ENCODE peak calls at places on chromosomes 5 and 9, in six cellular contexts. One of them, this sample, is unnamed.

GRCh38 chr5:150134198-150134588 is 21.5 kb downstream of the PDGFRB start:
- DNase-seq in colonic mucosa: no peak
- DNase-seq in kidney tubule cell: no peak
- DNase-seq in A673: no peak
- DNase-seq in HTR-8/SVneo: no peak
- DNase-seq in HS-27A: no peak
- DNase-seq in this sample: no peak

GRCh38 chr5:143636951-143637528 is 174.9 kb upstream of the HMHB1 start:
- DNase-seq in HTR-8/SVneo: no peak
- DNase-seq in HS-27A: no peak
- DNase-seq in kidney tubule cell: no peak
- DNase-seq in A673: no peak
- DNase-seq in colonic mucosa: no peak
- DNase-seq in this sample: no peak

GRCh38 chr9:112925058-112925641 is 34.5 kb upstream of the SLC46A2 start:
- DNase-seq in colonic mucosa: no peak
- DNase-seq in A673: peak; percentile 60
- DNase-seq in HS-27A: peak; percentile 22
- DNase-seq in HTR-8/SVneo: peak; percentile 27
- DNase-seq in kidney tubule cell: peak; percentile 35
- DNase-seq in this sample: no peak

GRCh38 chr5:83900307-83900706 is 179.7 kb upstream of the HAPLN1 start:
- DNase-seq in colonic mucosa: no peak
- DNase-seq in HS-27A: no peak
- DNase-seq in kidney tubule cell: no peak
- DNase-seq in HTR-8/SVneo: no peak
- DNase-seq in A673: no peak
- DNase-seq in this sample: no peak

GRCh38 chr5:96714450-96714849 is 52.3 kb downstream of the CAST start:
- DNase-seq in HS-27A: no peak
- DNase-seq in HTR-8/SVneo: no peak
- DNase-seq in kidney tubule cell: peak; percentile 31
- DNase-seq in A673: no peak
- DNase-seq in colonic mucosa: no peak
- DNase-seq in this sample: no peak

GRCh38 chr5:1175015-1175414 is 26.4 kb upstream of the SLC6A19 start:
- DNase-seq in kidney tubule cell: no peak
- DNase-seq in colonic mucosa: no peak
- DNase-seq in HTR-8/SVneo: no peak
- DNase-seq in HS-27A: no peak
- DNase-seq in A673: no peak
- DNase-seq in this sample: no peak

GRCh38 chr5:143986567-143987242 is 174.7 kb downstream of the HMHB1 start:
- DNase-seq in colonic mucosa: no peak
- DNase-seq in kidney tubule cell: peak; percentile 64
- DNase-seq in HTR-8/SVneo: no peak
- DNase-seq in A673: peak; percentile 32
- DNase-seq in HS-27A: peak; percentile 41
- DNase-seq in this sample: no peak

GRCh38 chr5:1502046-1502736 is 21.6 kb downstream of the LPCAT1 start:
- DNase-seq in colonic mucosa: peak; percentile 35
- DNase-seq in HS-27A: no peak
- DNase-seq in A673: peak; percentile 60
- DNase-seq in kidney tubule cell: no peak
- DNase-seq in HTR-8/SVneo: no peak
- DNase-seq in this sample: no peak